ENCODE peak calls at places on chromosomes 1 and 21, in seven cellular contexts. One of them, this sample, is unnamed.

GRCh38 chr1:111619635-111620411 is at the start of gene RAP1A:
- DNase-seq in MM.1S: peak; percentile 83
- DNase-seq in mesothelial cell of epicardium: peak; percentile 91
- DNase-seq in cardiac fibroblast: peak; percentile 92
- DNase-seq in H54: peak; percentile 92
- DNase-seq in KG1: peak; percentile 86
- DNase-seq in Right ventricle myocardium inferior: peak; percentile 96
- DNase-seq in this sample: peak; percentile 80

GRCh38 chr1:205970486-205970885 is 27.2 kb upstream of the SLC26A9 start:
- DNase-seq in MM.1S: no peak
- DNase-seq in mesothelial cell of epicardium: no peak
- DNase-seq in cardiac fibroblast: peak; percentile 62
- DNase-seq in H54: no peak
- DNase-seq in KG1: no peak
- DNase-seq in Right ventricle myocardium inferior: no peak
- DNase-seq in this sample: no peak

GRCh38 chr1:197314672-197315071 is 46.6 kb downstream of the CRB1 start:
- DNase-seq in MM.1S: no peak
- DNase-seq in mesothelial cell of epicardium: no peak
- DNase-seq in cardiac fibroblast: no peak
- DNase-seq in H54: no peak
- DNase-seq in KG1: no peak
- DNase-seq in Right ventricle myocardium inferior: no peak
- DNase-seq in this sample: no peak

GRCh38 chr21:37368536-37369279 is 2.1 kb downstream of the DYRK1A start:
- DNase-seq in MM.1S: no peak
- DNase-seq in mesothelial cell of epicardium: no peak
- DNase-seq in cardiac fibroblast: peak; percentile 73
- DNase-seq in H54: no peak
- DNase-seq in KG1: peak; percentile 30
- DNase-seq in Right ventricle myocardium inferior: no peak
- DNase-seq in this sample: no peak

GRCh38 chr1:207810173-207810572 is 58.3 kb downstream of the CD46 start:
- DNase-seq in MM.1S: no peak
- DNase-seq in mesothelial cell of epicardium: no peak
- DNase-seq in cardiac fibroblast: peak; percentile 86
- DNase-seq in H54: no peak
- DNase-seq in KG1: no peak
- DNase-seq in Right ventricle myocardium inferior: no peak
- DNase-seq in this sample: no peak

GRCh38 chr1:163124812-163125211 is 55.7 kb downstream of the RGS4 start:
- DNase-seq in MM.1S: no peak
- DNase-seq in mesothelial cell of epicardium: no peak
- DNase-seq in cardiac fibroblast: no peak
- DNase-seq in H54: no peak
- DNase-seq in KG1: no peak
- DNase-seq in Right ventricle myocardium inferior: no peak
- DNase-seq in this sample: no peak

GRCh38 chr1:178122283-178122682 is 28.4 kb downstream of the RASAL2 start:
- DNase-seq in MM.1S: no peak
- DNase-seq in mesothelial cell of epicardium: no peak
- DNase-seq in cardiac fibroblast: peak; percentile 47
- DNase-seq in H54: no peak
- DNase-seq in KG1: no peak
- DNase-seq in Right ventricle myocardium inferior: no peak
- DNase-seq in this sample: no peak

GRCh38 chr1:39898648-39899603 is 2.8 kb downstream of the MYCL start:
- DNase-seq in MM.1S: no peak
- DNase-seq in mesothelial cell of epicardium: peak; percentile 64
- DNase-seq in cardiac fibroblast: peak; percentile 68
- DNase-seq in H54: peak; percentile 84
- DNase-seq in KG1: no peak
- DNase-seq in Right ventricle myocardium inferior: no peak
- DNase-seq in this sample: peak; percentile 72

GRCh38 chr21:39208624-39209333 is 25.5 kb upstream of the PSMG1 start:
- DNase-seq in MM.1S: no peak
- DNase-seq in mesothelial cell of epicardium: no peak
- DNase-seq in cardiac fibroblast: no peak
- DNase-seq in H54: no peak
- DNase-seq in KG1: no peak
- DNase-seq in Right ventricle myocardium inferior: no peak
- DNase-seq in this sample: no peak

GRCh38 chr1:172241540-172241939 is 178.9 kb upstream of the C1orf105 start:
- DNase-seq in MM.1S: no peak
- DNase-seq in mesothelial cell of epicardium: no peak
- DNase-seq in cardiac fibroblast: no peak
- DNase-seq in H54: no peak
- DNase-seq in KG1: no peak
- DNase-seq in Right ventricle myocardium inferior: no peak
- DNase-seq in this sample: no peak

GRCh38 chr1:211928993-211929637 is 98.6 kb upstream of the LPGAT1 start:
- DNase-seq in MM.1S: no peak
- DNase-seq in mesothelial cell of epicardium: no peak
- DNase-seq in cardiac fibroblast: no peak
- DNase-seq in H54: no peak
- DNase-seq in KG1: no peak
- DNase-seq in Right ventricle myocardium inferior: no peak
- DNase-seq in this sample: peak; percentile 80

GRCh38 chr1:86703696-86704455 is 500 bp upstream of the SH3GLB1 start:
- DNase-seq in MM.1S: no peak
- DNase-seq in mesothelial cell of epicardium: peak; percentile 19
- DNase-seq in cardiac fibroblast: no peak
- DNase-seq in H54: no peak
- DNase-seq in KG1: peak; percentile 57
- DNase-seq in Right ventricle myocardium inferior: no peak
- DNase-seq in this sample: no peak

GRCh38 chr21:41112740-41113692 is 54.9 kb upstream of the BACE2 start:
- DNase-seq in MM.1S: peak; percentile 52
- DNase-seq in mesothelial cell of epicardium: no peak
- DNase-seq in cardiac fibroblast: peak; percentile 74
- DNase-seq in H54: peak; percentile 49
- DNase-seq in KG1: no peak
- DNase-seq in Right ventricle myocardium inferior: no peak
- DNase-seq in this sample: no peak

GRCh38 chr1:29461115-29461739 is 224.9 kb downstream of the PTPRU start:
- DNase-seq in MM.1S: no peak
- DNase-seq in mesothelial cell of epicardium: no peak
- DNase-seq in cardiac fibroblast: no peak
- DNase-seq in H54: no peak
- DNase-seq in KG1: no peak
- DNase-seq in Right ventricle myocardium inferior: peak; percentile 9
- DNase-seq in this sample: no peak

GRCh38 chr1:205255941-205256780 is 28.4 kb downstream of the TMCC2 start:
- DNase-seq in MM.1S: peak; percentile 90
- DNase-seq in mesothelial cell of epicardium: peak; percentile 74
- DNase-seq in cardiac fibroblast: peak; percentile 88
- DNase-seq in H54: peak; percentile 80
- DNase-seq in KG1: peak; percentile 49
- DNase-seq in Right ventricle myocardium inferior: peak; percentile 92
- DNase-seq in this sample: peak; percentile 82

GRCh38 chr1:18794066-18794465 is 65.4 kb downstream of the TAS1R2 start:
- DNase-seq in MM.1S: peak; percentile 33
- DNase-seq in mesothelial cell of epicardium: no peak
- DNase-seq in cardiac fibroblast: no peak
- DNase-seq in H54: no peak
- DNase-seq in KG1: no peak
- DNase-seq in Right ventricle myocardium inferior: no peak
- DNase-seq in this sample: no peak

GRCh38 chr1:109719337-109719837 is 7.3 kb downstream of the GSTM5 start:
- DNase-seq in MM.1S: peak; percentile 28
- DNase-seq in mesothelial cell of epicardium: no peak
- DNase-seq in cardiac fibroblast: peak; percentile 79
- DNase-seq in H54: no peak
- DNase-seq in KG1: no peak
- DNase-seq in Right ventricle myocardium inferior: no peak
- DNase-seq in this sample: no peak

GRCh38 chr21:44530903-44531605 is 8.9 kb downstream of the KRTAP10-1 start:
- DNase-seq in MM.1S: no peak
- DNase-seq in mesothelial cell of epicardium: no peak
- DNase-seq in cardiac fibroblast: no peak
- DNase-seq in H54: no peak
- DNase-seq in KG1: no peak
- DNase-seq in Right ventricle myocardium inferior: no peak
- DNase-seq in this sample: no peak

GRCh38 chr1:91278754-91279153 is 125.9 kb downstream of the HFM1 start:
- DNase-seq in MM.1S: peak; percentile 27
- DNase-seq in mesothelial cell of epicardium: no peak
- DNase-seq in cardiac fibroblast: peak; percentile 49
- DNase-seq in H54: no peak
- DNase-seq in KG1: no peak
- DNase-seq in Right ventricle myocardium inferior: no peak
- DNase-seq in this sample: peak; percentile 5

GRCh38 chr1:154941332-154941995 is 4.9 kb upstream of the PMVK start:
- DNase-seq in MM.1S: no peak
- DNase-seq in mesothelial cell of epicardium: no peak
- DNase-seq in cardiac fibroblast: no peak
- DNase-seq in H54: no peak
- DNase-seq in KG1: no peak
- DNase-seq in Right ventricle myocardium inferior: no peak
- DNase-seq in this sample: no peak

GRCh38 chr1:41590331-41590730 is 105.8 kb upstream of the EDN2 start:
- DNase-seq in MM.1S: no peak
- DNase-seq in mesothelial cell of epicardium: no peak
- DNase-seq in cardiac fibroblast: no peak
- DNase-seq in H54: no peak
- DNase-seq in KG1: no peak
- DNase-seq in Right ventricle myocardium inferior: no peak
- DNase-seq in this sample: no peak

This sample was measured in A549.